ENCODE peak calls at places on chromosome 19, in ten cellular contexts. One of them, this sample, is unnamed.

GRCh38 chr19:11821474-11821873 is 7.4 kb downstream of the ZNF440 start:
- DNase-seq in fibroblast of lung: peak; percentile 31
- DNase-seq in stomach: no peak
- DNase-seq in CD4-positive, alpha-beta T cell: no peak
- DNase-seq in epithelial cell of esophagus: peak; percentile 11
- DNase-seq in brain microvascular endothelial cell: peak; percentile 25
- DNase-seq in GM10248: no peak
- DNase-seq in foreskin fibroblast: peak; percentile 66
- DNase-seq in tibial nerve: no peak
- DNase-seq in transverse colon: no peak
- DNase-seq in this sample: no peak

GRCh38 chr19:16371540-16371986 is 46.9 kb downstream of the KLF2 start:
- DNase-seq in fibroblast of lung: no peak
- DNase-seq in stomach: peak; percentile 85
- DNase-seq in CD4-positive, alpha-beta T cell: peak; percentile 92
- DNase-seq in epithelial cell of esophagus: no peak
- DNase-seq in brain microvascular endothelial cell: no peak
- DNase-seq in GM10248: peak; percentile 72
- DNase-seq in foreskin fibroblast: no peak
- DNase-seq in tibial nerve: no peak
- DNase-seq in transverse colon: peak; percentile 90
- DNase-seq in this sample: peak; percentile 76

GRCh38 chr19:57192064-57192395 is 730 bp downstream of the ZNF264 start:
- DNase-seq in fibroblast of lung: peak; percentile 7
- DNase-seq in stomach: no peak
- DNase-seq in CD4-positive, alpha-beta T cell: no peak
- DNase-seq in epithelial cell of esophagus: peak; percentile 10
- DNase-seq in brain microvascular endothelial cell: peak; percentile 11
- DNase-seq in GM10248: no peak
- DNase-seq in foreskin fibroblast: no peak
- DNase-seq in tibial nerve: no peak
- DNase-seq in transverse colon: no peak
- DNase-seq in this sample: peak; percentile 25

GRCh38 chr19:12837225-12837624 is 1.1 kb upstream of the MAST1 start:
- DNase-seq in fibroblast of lung: no peak
- DNase-seq in stomach: no peak
- DNase-seq in CD4-positive, alpha-beta T cell: no peak
- DNase-seq in epithelial cell of esophagus: peak; percentile 72
- DNase-seq in brain microvascular endothelial cell: no peak
- DNase-seq in GM10248: no peak
- DNase-seq in foreskin fibroblast: no peak
- DNase-seq in tibial nerve: no peak
- DNase-seq in transverse colon: no peak
- DNase-seq in this sample: no peak

GRCh38 chr19:10086032-10086903 is at the start of gene SHFL:
- DNase-seq in fibroblast of lung: peak; percentile 43
- DNase-seq in stomach: peak; percentile 85
- DNase-seq in CD4-positive, alpha-beta T cell: peak; percentile 84
- DNase-seq in epithelial cell of esophagus: peak; percentile 58
- DNase-seq in brain microvascular endothelial cell: peak; percentile 20
- DNase-seq in GM10248: peak; percentile 96
- DNase-seq in foreskin fibroblast: peak; percentile 56
- DNase-seq in tibial nerve: peak; percentile 50
- DNase-seq in transverse colon: peak; percentile 88
- DNase-seq in this sample: peak; percentile 98

GRCh38 chr19:15374796-15375440 is 4.7 kb downstream of the AKAP8 start:
- DNase-seq in fibroblast of lung: no peak
- DNase-seq in stomach: no peak
- DNase-seq in CD4-positive, alpha-beta T cell: no peak
- DNase-seq in epithelial cell of esophagus: no peak
- DNase-seq in brain microvascular endothelial cell: no peak
- DNase-seq in GM10248: no peak
- DNase-seq in foreskin fibroblast: no peak
- DNase-seq in tibial nerve: no peak
- DNase-seq in transverse colon: no peak
- DNase-seq in this sample: no peak

GRCh38 chr19:1081301-1082164 is 13.6 kb downstream of the POLR2E start:
- DNase-seq in fibroblast of lung: no peak
- DNase-seq in stomach: no peak
- DNase-seq in CD4-positive, alpha-beta T cell: no peak
- DNase-seq in epithelial cell of esophagus: no peak
- DNase-seq in brain microvascular endothelial cell: no peak
- DNase-seq in GM10248: no peak
- DNase-seq in foreskin fibroblast: no peak
- DNase-seq in tibial nerve: no peak
- DNase-seq in transverse colon: no peak
- DNase-seq in this sample: no peak

GRCh38 chr19:3575949-3576673 is 3.4 kb downstream of the HMG20B start:
- DNase-seq in fibroblast of lung: no peak
- DNase-seq in stomach: no peak
- DNase-seq in CD4-positive, alpha-beta T cell: no peak
- DNase-seq in epithelial cell of esophagus: no peak
- DNase-seq in brain microvascular endothelial cell: no peak
- DNase-seq in GM10248: no peak
- DNase-seq in foreskin fibroblast: no peak
- DNase-seq in tibial nerve: no peak
- DNase-seq in transverse colon: no peak
- DNase-seq in this sample: peak; percentile 28

GRCh38 chr19:9806781-9807180 is 12.1 kb downstream of the FBXL12 start:
- DNase-seq in fibroblast of lung: no peak
- DNase-seq in stomach: no peak
- DNase-seq in CD4-positive, alpha-beta T cell: no peak
- DNase-seq in epithelial cell of esophagus: no peak
- DNase-seq in brain microvascular endothelial cell: no peak
- DNase-seq in GM10248: no peak
- DNase-seq in foreskin fibroblast: no peak
- DNase-seq in tibial nerve: no peak
- DNase-seq in transverse colon: no peak
- DNase-seq in this sample: no peak

GRCh38 chr19:30733826-30734550 is 361.8 kb downstream of the ZNF536 start:
- DNase-seq in fibroblast of lung: no peak
- DNase-seq in stomach: no peak
- DNase-seq in CD4-positive, alpha-beta T cell: no peak
- DNase-seq in epithelial cell of esophagus: no peak
- DNase-seq in brain microvascular endothelial cell: no peak
- DNase-seq in GM10248: no peak
- DNase-seq in foreskin fibroblast: no peak
- DNase-seq in tibial nerve: peak; percentile 52
- DNase-seq in transverse colon: no peak
- DNase-seq in this sample: no peak
- TF ChIP-seq CTCF in fibroblast of lung: no peak
- TF ChIP-seq CTCF in stomach: no peak
- TF ChIP-seq CTCF in CD4-positive, alpha-beta T cell: no peak
- TF ChIP-seq CTCF in epithelial cell of esophagus: no peak
- TF ChIP-seq CTCF in brain microvascular endothelial cell: no peak
- TF ChIP-seq CTCF in GM10248: no peak
- TF ChIP-seq CTCF in foreskin fibroblast: no peak
- TF ChIP-seq CTCF in tibial nerve: no peak
- TF ChIP-seq CTCF in transverse colon: no peak
- TF ChIP-seq CTCF in this sample: no peak

GRCh38 chr19:42529248-42529764 is 1.0 kb upstream of the CEACAM1 start:
- DNase-seq in fibroblast of lung: peak; percentile 7
- DNase-seq in stomach: peak; percentile 81
- DNase-seq in CD4-positive, alpha-beta T cell: peak; percentile 64
- DNase-seq in epithelial cell of esophagus: peak; percentile 70
- DNase-seq in brain microvascular endothelial cell: peak; percentile 30
- DNase-seq in GM10248: peak; percentile 84
- DNase-seq in foreskin fibroblast: peak; percentile 18
- DNase-seq in tibial nerve: peak; percentile 70
- DNase-seq in transverse colon: peak; percentile 83
- DNase-seq in this sample: peak; percentile 80
- TF ChIP-seq CTCF in fibroblast of lung: peak; percentile 90
- TF ChIP-seq CTCF in stomach: peak; percentile 83
- TF ChIP-seq CTCF in CD4-positive, alpha-beta T cell: peak; percentile 89
- TF ChIP-seq CTCF in epithelial cell of esophagus: peak; percentile 97
- TF ChIP-seq CTCF in brain microvascular endothelial cell: peak; percentile 92
- TF ChIP-seq CTCF in GM10248: peak; percentile 97
- TF ChIP-seq CTCF in foreskin fibroblast: peak; percentile 92
- TF ChIP-seq CTCF in tibial nerve: peak; percentile 86
- TF ChIP-seq CTCF in transverse colon: peak; percentile 92
- TF ChIP-seq CTCF in this sample: peak; percentile 92

GRCh38 chr19:8455018-8455417 is 10.2 kb downstream of the HNRNPM start:
- DNase-seq in fibroblast of lung: no peak
- DNase-seq in stomach: no peak
- DNase-seq in CD4-positive, alpha-beta T cell: no peak
- DNase-seq in epithelial cell of esophagus: no peak
- DNase-seq in brain microvascular endothelial cell: no peak
- DNase-seq in GM10248: no peak
- DNase-seq in foreskin fibroblast: no peak
- DNase-seq in tibial nerve: no peak
- DNase-seq in transverse colon: no peak
- DNase-seq in this sample: no peak

GRCh38 chr19:8457802-8458201 is 13.0 kb downstream of the HNRNPM start:
- DNase-seq in fibroblast of lung: no peak
- DNase-seq in stomach: no peak
- DNase-seq in CD4-positive, alpha-beta T cell: no peak
- DNase-seq in epithelial cell of esophagus: no peak
- DNase-seq in brain microvascular endothelial cell: no peak
- DNase-seq in GM10248: no peak
- DNase-seq in foreskin fibroblast: no peak
- DNase-seq in tibial nerve: no peak
- DNase-seq in transverse colon: no peak
- DNase-seq in this sample: no peak

GRCh38 chr19:8457209-8457608 is 12.4 kb downstream of the HNRNPM start:
- DNase-seq in fibroblast of lung: no peak
- DNase-seq in stomach: no peak
- DNase-seq in CD4-positive, alpha-beta T cell: no peak
- DNase-seq in epithelial cell of esophagus: no peak
- DNase-seq in brain microvascular endothelial cell: no peak
- DNase-seq in GM10248: no peak
- DNase-seq in foreskin fibroblast: no peak
- DNase-seq in tibial nerve: no peak
- DNase-seq in transverse colon: no peak
- DNase-seq in this sample: no peak

GRCh38 chr19:8454218-8454617 is 9.4 kb downstream of the HNRNPM start:
- DNase-seq in fibroblast of lung: no peak
- DNase-seq in stomach: no peak
- DNase-seq in CD4-positive, alpha-beta T cell: no peak
- DNase-seq in epithelial cell of esophagus: no peak
- DNase-seq in brain microvascular endothelial cell: no peak
- DNase-seq in GM10248: no peak
- DNase-seq in foreskin fibroblast: no peak
- DNase-seq in tibial nerve: no peak
- DNase-seq in transverse colon: no peak
- DNase-seq in this sample: no peak

GRCh38 chr19:8456064-8456463 is 11.3 kb downstream of the HNRNPM start:
- DNase-seq in fibroblast of lung: no peak
- DNase-seq in stomach: no peak
- DNase-seq in CD4-positive, alpha-beta T cell: no peak
- DNase-seq in epithelial cell of esophagus: no peak
- DNase-seq in brain microvascular endothelial cell: no peak
- DNase-seq in GM10248: no peak
- DNase-seq in foreskin fibroblast: no peak
- DNase-seq in tibial nerve: no peak
- DNase-seq in transverse colon: no peak
- DNase-seq in this sample: no peak
- TF ChIP-seq CTCF in fibroblast of lung: peak; percentile 20
- TF ChIP-seq CTCF in stomach: no peak
- TF ChIP-seq CTCF in CD4-positive, alpha-beta T cell: no peak
- TF ChIP-seq CTCF in epithelial cell of esophagus: peak; percentile 19
- TF ChIP-seq CTCF in brain microvascular endothelial cell: peak; percentile 52
- TF ChIP-seq CTCF in GM10248: no peak
- TF ChIP-seq CTCF in foreskin fibroblast: peak; percentile 9
- TF ChIP-seq CTCF in tibial nerve: no peak
- TF ChIP-seq CTCF in transverse colon: no peak
- TF ChIP-seq CTCF in this sample: no peak

GRCh38 chr19:6424939-6425731 is 524 bp upstream of the KHSRP start:
- DNase-seq in fibroblast of lung: peak; percentile 100
- DNase-seq in stomach: peak; percentile 99
- DNase-seq in CD4-positive, alpha-beta T cell: peak; percentile 99
- DNase-seq in epithelial cell of esophagus: peak; percentile 100
- DNase-seq in brain microvascular endothelial cell: peak; percentile 100
- DNase-seq in GM10248: peak; percentile 99
- DNase-seq in foreskin fibroblast: peak; percentile 100
- DNase-seq in tibial nerve: peak; percentile 100
- DNase-seq in transverse colon: peak; percentile 100
- DNase-seq in this sample: peak; percentile 97

GRCh38 chr19:6423499-6424189 is 967 bp downstream of the KHSRP start:
- DNase-seq in fibroblast of lung: peak; percentile 42
- DNase-seq in stomach: no peak
- DNase-seq in CD4-positive, alpha-beta T cell: no peak
- DNase-seq in epithelial cell of esophagus: peak; percentile 54
- DNase-seq in brain microvascular endothelial cell: peak; percentile 33
- DNase-seq in GM10248: peak; percentile 57
- DNase-seq in foreskin fibroblast: peak; percentile 44
- DNase-seq in tibial nerve: no peak
- DNase-seq in transverse colon: peak; percentile 39
- DNase-seq in this sample: peak; percentile 75

GRCh38 chr19:6427131-6427530 is 2.5 kb upstream of the KHSRP start:
- DNase-seq in fibroblast of lung: no peak
- DNase-seq in stomach: no peak
- DNase-seq in CD4-positive, alpha-beta T cell: no peak
- DNase-seq in epithelial cell of esophagus: no peak
- DNase-seq in brain microvascular endothelial cell: no peak
- DNase-seq in GM10248: no peak
- DNase-seq in foreskin fibroblast: no peak
- DNase-seq in tibial nerve: no peak
- DNase-seq in transverse colon: no peak
- DNase-seq in this sample: no peak

GRCh38 chr19:6424190-6424938 is at the start of gene KHSRP:
- DNase-seq in fibroblast of lung: no peak
- DNase-seq in stomach: no peak
- DNase-seq in CD4-positive, alpha-beta T cell: peak; percentile 38
- DNase-seq in epithelial cell of esophagus: no peak
- DNase-seq in brain microvascular endothelial cell: no peak
- DNase-seq in GM10248: no peak
- DNase-seq in foreskin fibroblast: no peak
- DNase-seq in tibial nerve: no peak
- DNase-seq in transverse colon: no peak
- DNase-seq in this sample: peak; percentile 100

DNA sequence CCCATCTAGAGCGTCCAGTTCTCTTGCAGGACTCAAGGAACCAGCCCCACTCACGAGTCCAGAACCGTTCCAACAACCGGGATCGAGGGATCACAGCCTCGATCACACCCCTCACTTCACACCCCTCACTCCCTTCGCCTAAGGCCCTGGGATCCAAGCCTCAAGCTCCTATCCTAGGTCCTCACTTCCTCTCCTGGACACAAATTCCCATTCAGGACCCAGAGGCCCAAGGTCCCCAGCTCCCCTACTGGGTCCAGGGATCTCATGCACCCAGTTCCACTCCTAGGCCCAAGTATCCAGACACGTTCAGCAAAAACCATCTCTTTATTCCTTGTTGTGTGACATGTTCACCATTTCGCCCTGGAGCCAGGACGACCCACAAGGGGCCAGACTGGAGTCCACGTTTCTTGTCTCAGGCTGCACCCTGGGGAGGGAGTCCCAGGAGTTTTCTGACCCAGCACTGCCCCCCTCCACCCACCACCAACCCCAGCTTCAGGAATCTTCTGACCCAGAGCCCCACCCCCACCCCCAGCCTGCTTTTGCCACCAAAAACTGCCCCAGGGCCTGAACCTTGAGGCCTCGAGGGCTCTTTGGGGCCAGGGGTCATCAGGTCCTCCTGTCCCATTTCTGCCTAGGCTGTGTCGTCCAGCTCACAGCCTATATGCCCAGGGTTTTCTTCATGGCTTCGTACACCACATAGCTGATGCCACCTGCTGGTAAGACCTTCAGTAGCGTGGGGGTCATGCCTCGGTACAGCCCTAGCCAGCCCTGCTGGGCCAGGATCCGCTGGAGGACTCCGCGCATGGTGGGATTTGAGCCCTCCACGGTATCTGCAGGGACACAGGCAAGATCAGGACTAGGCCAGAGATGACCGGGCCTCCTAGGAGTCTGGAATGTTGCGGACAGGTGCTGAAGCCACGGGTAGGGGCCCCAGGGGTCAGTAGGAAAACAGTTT is 1.4 kb upstream of the KHSRP start:
- DNase-seq in fibroblast of lung: no peak
- DNase-seq in stomach: no peak
- DNase-seq in CD4-positive, alpha-beta T cell: no peak
- DNase-seq in epithelial cell of esophagus: no peak
- DNase-seq in brain microvascular endothelial cell: no peak
- DNase-seq in GM10248: no peak
- DNase-seq in foreskin fibroblast: no peak
- DNase-seq in tibial nerve: no peak
- DNase-seq in transverse colon: peak; percentile 30
- DNase-seq in this sample: peak; percentile 10
- TF ChIP-seq CTCF in fibroblast of lung: no peak
- TF ChIP-seq CTCF in stomach: no peak
- TF ChIP-seq CTCF in CD4-positive, alpha-beta T cell: no peak
- TF ChIP-seq CTCF in epithelial cell of esophagus: no peak
- TF ChIP-seq CTCF in brain microvascular endothelial cell: peak; percentile 2
- TF ChIP-seq CTCF in GM10248: no peak
- TF ChIP-seq CTCF in foreskin fibroblast: no peak
- TF ChIP-seq CTCF in tibial nerve: no peak
- TF ChIP-seq CTCF in transverse colon: no peak
- TF ChIP-seq CTCF in this sample: no peak